ENCODE peak calls at places on chromosomes 1 and 21, in six cellular contexts. One of them, this sample, is unnamed.

GRCh38 chr21:29238052-29238966 is 60.4 kb upstream of the BACH1 start:
- DNase-seq in upper lobe of left lung: no peak
- DNase-seq in sigmoid colon: no peak
- DNase-seq in stomach: no peak
- DNase-seq in esophagus muscularis mucosa: no peak
- DNase-seq in H1: no peak
- DNase-seq in this sample: no peak

GRCh38 chr1:208510192-208510952 is 266.2 kb upstream of the PLXNA2 start:
- DNase-seq in H1: no peak
- DNase-seq in upper lobe of left lung: no peak
- DNase-seq in sigmoid colon: no peak
- DNase-seq in stomach: no peak
- DNase-seq in esophagus muscularis mucosa: no peak
- DNase-seq in this sample: no peak

GRCh38 chr21:43315244-43316137 is 111.4 kb downstream of the SIK1 start:
- DNase-seq in upper lobe of left lung: no peak
- DNase-seq in stomach: no peak
- DNase-seq in esophagus muscularis mucosa: no peak
- DNase-seq in H1: no peak
- DNase-seq in sigmoid colon: no peak
- DNase-seq in this sample: no peak

GRCh38 chr1:225479996-225480720 is 52.3 kb upstream of the LBR start:
- DNase-seq in upper lobe of left lung: no peak
- DNase-seq in H1: no peak
- DNase-seq in esophagus muscularis mucosa: no peak
- DNase-seq in sigmoid colon: peak; percentile 58
- DNase-seq in stomach: no peak
- DNase-seq in this sample: no peak

GRCh38 chr1:223256034-223256433 is 107.9 kb downstream of the SUSD4 start:
- DNase-seq in esophagus muscularis mucosa: peak; percentile 84
- DNase-seq in stomach: no peak
- DNase-seq in upper lobe of left lung: no peak
- DNase-seq in sigmoid colon: no peak
- DNase-seq in H1: no peak
- DNase-seq in this sample: no peak

GRCh38 chr1:37354876-37355275 is 119.5 kb upstream of the ZC3H12A start:
- DNase-seq in stomach: no peak
- DNase-seq in H1: no peak
- DNase-seq in upper lobe of left lung: no peak
- DNase-seq in esophagus muscularis mucosa: no peak
- DNase-seq in sigmoid colon: no peak
- DNase-seq in this sample: no peak

GRCh38 chr1:119893238-119893791 is 3.0 kb downstream of the ADAM30 start:
- DNase-seq in sigmoid colon: no peak
- DNase-seq in stomach: no peak
- DNase-seq in upper lobe of left lung: no peak
- DNase-seq in esophagus muscularis mucosa: no peak
- DNase-seq in H1: no peak
- DNase-seq in this sample: no peak

GRCh38 chr1:113244134-113244820 is 146.0 kb upstream of the MAGI3 start:
- DNase-seq in stomach: no peak
- DNase-seq in H1: no peak
- DNase-seq in upper lobe of left lung: no peak
- DNase-seq in esophagus muscularis mucosa: no peak
- DNase-seq in sigmoid colon: no peak
- DNase-seq in this sample: no peak

GRCh38 chr1:224816062-224816461 is 113.4 kb upstream of the DNAH14 start:
- DNase-seq in sigmoid colon: no peak
- DNase-seq in upper lobe of left lung: no peak
- DNase-seq in H1: no peak
- DNase-seq in esophagus muscularis mucosa: no peak
- DNase-seq in stomach: no peak
- DNase-seq in this sample: no peak

GRCh38 chr1:64111787-64112186 is 91.6 kb upstream of the UBE2U start:
- DNase-seq in esophagus muscularis mucosa: no peak
- DNase-seq in stomach: no peak
- DNase-seq in upper lobe of left lung: no peak
- DNase-seq in H1: no peak
- DNase-seq in sigmoid colon: no peak
- DNase-seq in this sample: no peak

GRCh38 chr21:24093032-24093431 is 1514.2 kb downstream of the MRPL39 start:
- DNase-seq in sigmoid colon: no peak
- DNase-seq in esophagus muscularis mucosa: no peak
- DNase-seq in upper lobe of left lung: no peak
- DNase-seq in stomach: no peak
- DNase-seq in H1: no peak
- DNase-seq in this sample: no peak

GRCh38 chr1:203671047-203671446 is 44.4 kb downstream of the ATP2B4 start:
- DNase-seq in H1: no peak
- DNase-seq in sigmoid colon: no peak
- DNase-seq in upper lobe of left lung: no peak
- DNase-seq in esophagus muscularis mucosa: no peak
- DNase-seq in stomach: no peak
- DNase-seq in this sample: no peak

GRCh38 chr1:84027368-84027767 is 28.4 kb upstream of the TTLL7 start:
- DNase-seq in H1: no peak
- DNase-seq in stomach: no peak
- DNase-seq in sigmoid colon: no peak
- DNase-seq in upper lobe of left lung: no peak
- DNase-seq in esophagus muscularis mucosa: no peak
- DNase-seq in this sample: no peak

GRCh38 chr21:39633770-39634181 is 21.0 kb downstream of the B3GALT5 start:
- DNase-seq in sigmoid colon: no peak
- DNase-seq in stomach: no peak
- DNase-seq in upper lobe of left lung: no peak
- DNase-seq in esophagus muscularis mucosa: peak; percentile 24
- DNase-seq in H1: no peak
- DNase-seq in this sample: no peak

GRCh38 chr21:39051561-39051949 is 131.7 kb downstream of the PSMG1 start:
- DNase-seq in H1: no peak
- DNase-seq in stomach: no peak
- DNase-seq in upper lobe of left lung: no peak
- DNase-seq in esophagus muscularis mucosa: no peak
- DNase-seq in sigmoid colon: no peak
- DNase-seq in this sample: no peak

GRCh38 chr1:232988572-232989040 is 38.2 kb downstream of the NTPCR start:
- DNase-seq in sigmoid colon: peak; percentile 50
- DNase-seq in stomach: no peak
- DNase-seq in upper lobe of left lung: no peak
- DNase-seq in H1: no peak
- DNase-seq in esophagus muscularis mucosa: no peak
- DNase-seq in this sample: no peak

GRCh38 chr1:9182784-9183257 is 51.8 kb upstream of the H6PD start:
- DNase-seq in stomach: no peak
- DNase-seq in H1: no peak
- DNase-seq in sigmoid colon: no peak
- DNase-seq in upper lobe of left lung: no peak
- DNase-seq in esophagus muscularis mucosa: no peak
- DNase-seq in this sample: peak; percentile 76

GRCh38 chr1:215660259-215660658 is 93.2 kb downstream of the KCTD3 start:
- DNase-seq in H1: no peak
- DNase-seq in stomach: no peak
- DNase-seq in upper lobe of left lung: peak; percentile 25
- DNase-seq in esophagus muscularis mucosa: no peak
- DNase-seq in sigmoid colon: no peak
- DNase-seq in this sample: no peak

DNA sequence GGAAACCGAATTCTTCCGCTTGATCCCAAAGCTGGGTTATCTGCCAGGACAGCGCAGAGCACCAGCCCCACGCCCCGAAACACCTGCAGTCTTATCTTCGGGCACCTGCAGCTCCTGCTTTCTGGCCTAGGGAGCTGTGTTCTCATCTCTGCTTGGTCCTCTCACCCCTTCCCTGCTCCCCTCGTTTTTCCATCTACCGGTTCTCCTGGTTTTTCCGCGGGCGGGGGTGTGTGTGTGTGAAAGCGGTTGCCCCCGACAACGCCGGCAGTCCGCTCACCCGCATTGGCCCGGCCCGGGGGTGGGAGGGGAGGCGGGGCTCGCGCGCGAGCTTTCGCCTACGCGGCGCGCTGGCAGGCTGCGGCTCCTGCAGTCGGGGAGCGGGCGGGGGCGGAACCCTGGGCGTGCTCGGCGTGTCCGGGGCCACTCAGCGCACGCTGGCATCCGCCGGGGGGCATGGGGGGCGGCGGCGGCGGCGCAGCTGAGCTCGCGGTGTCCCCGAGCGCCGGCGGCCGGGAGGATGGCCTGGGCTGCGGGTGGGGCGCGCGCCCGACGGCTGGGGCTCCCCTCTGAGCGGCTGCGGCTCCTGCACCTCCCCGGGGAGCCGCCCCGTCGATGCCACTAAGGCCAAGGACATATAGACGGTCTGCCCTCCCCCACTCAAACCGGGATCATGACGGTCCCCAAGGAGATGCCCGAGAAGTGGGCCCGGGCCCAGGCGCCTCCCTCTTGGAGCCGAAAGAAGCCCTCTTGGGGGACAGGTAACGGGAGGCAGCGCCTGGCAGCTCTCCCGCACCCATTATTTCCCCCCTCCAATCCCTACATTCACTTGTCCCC is 3.2 kb downstream of the ATP8B2 start:
- DNase-seq in esophagus muscularis mucosa: peak; percentile 96
- DNase-seq in sigmoid colon: peak; percentile 94
- DNase-seq in H1: no peak
- DNase-seq in stomach: peak; percentile 84
- DNase-seq in upper lobe of left lung: peak; percentile 89
- DNase-seq in this sample: peak; percentile 97
- TF ChIP-seq POLR2AphosphoS5 in esophagus muscularis mucosa: peak; percentile 75
- TF ChIP-seq POLR2AphosphoS5 in sigmoid colon: no peak
- TF ChIP-seq POLR2AphosphoS5 in H1: no peak
- TF ChIP-seq POLR2AphosphoS5 in stomach: no peak
- TF ChIP-seq POLR2AphosphoS5 in upper lobe of left lung: no peak
- TF ChIP-seq POLR2AphosphoS5 in this sample: peak; percentile 69

DNA sequence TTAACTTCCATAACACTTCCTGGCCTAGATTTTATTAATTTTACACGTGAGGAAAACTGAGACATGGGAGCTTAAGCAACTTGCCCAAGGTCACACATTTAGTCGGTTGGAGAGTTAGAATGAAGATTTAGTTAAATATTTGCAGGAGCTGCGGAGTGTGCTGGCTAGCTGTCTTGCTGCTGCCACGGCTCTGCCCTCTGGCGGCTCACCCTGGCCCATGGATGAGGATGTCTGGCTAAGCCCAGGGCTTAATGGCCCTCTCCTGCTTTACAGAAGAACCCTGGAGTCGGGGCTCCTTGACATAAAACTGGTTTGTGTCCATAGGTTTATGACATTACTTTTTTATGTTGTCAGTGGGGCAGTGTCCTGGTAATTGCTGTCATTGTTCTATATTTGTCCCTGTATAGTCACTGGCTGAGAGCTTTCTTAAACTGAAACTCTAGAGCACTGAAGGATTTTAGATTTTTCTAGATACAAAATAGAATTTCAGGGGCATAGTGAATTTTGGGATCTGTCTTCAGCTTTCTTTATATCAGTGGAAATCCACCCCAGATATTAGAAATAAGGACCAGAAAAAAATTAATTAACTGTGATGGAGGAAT is 88.9 kb upstream of the WLS start:
- DNase-seq in esophagus muscularis mucosa: no peak
- DNase-seq in stomach: peak; percentile 82
- DNase-seq in upper lobe of left lung: peak; percentile 74
- DNase-seq in sigmoid colon: peak; percentile 87
- DNase-seq in H1: peak; percentile 23
- DNase-seq in this sample: peak; percentile 78
- TF ChIP-seq POLR2AphosphoS5 in esophagus muscularis mucosa: peak; percentile 38
- TF ChIP-seq POLR2AphosphoS5 in stomach: no peak
- TF ChIP-seq POLR2AphosphoS5 in upper lobe of left lung: no peak
- TF ChIP-seq POLR2AphosphoS5 in sigmoid colon: no peak
- TF ChIP-seq POLR2AphosphoS5 in H1: no peak
- TF ChIP-seq POLR2AphosphoS5 in this sample: no peak

GRCh38 chr1:154609398-154610380 is 1.7 kb upstream of the ADAR start:
- DNase-seq in esophagus muscularis mucosa: no peak
- DNase-seq in upper lobe of left lung: no peak
- DNase-seq in H1: peak; percentile 77
- DNase-seq in sigmoid colon: no peak
- DNase-seq in stomach: no peak
- DNase-seq in this sample: no peak

GRCh38 chr1:154611150-154611865 is 3.3 kb upstream of the ADAR start:
- DNase-seq in esophagus muscularis mucosa: peak; percentile 55
- DNase-seq in upper lobe of left lung: no peak
- DNase-seq in stomach: no peak
- DNase-seq in sigmoid colon: no peak
- DNase-seq in H1: no peak
- DNase-seq in this sample: no peak

GRCh38 chr1:154607084-154607747 is 770 bp downstream of the ADAR start:
- DNase-seq in esophagus muscularis mucosa: no peak
- DNase-seq in stomach: no peak
- DNase-seq in H1: no peak
- DNase-seq in sigmoid colon: no peak
- DNase-seq in upper lobe of left lung: peak; percentile 29
- DNase-seq in this sample: peak; percentile 79

GRCh38 chr1:154608522-154609294 is 722 bp upstream of the ADAR start:
- DNase-seq in esophagus muscularis mucosa: no peak
- DNase-seq in sigmoid colon: peak; percentile 73
- DNase-seq in upper lobe of left lung: peak; percentile 32
- DNase-seq in H1: no peak
- DNase-seq in stomach: peak; percentile 33
- DNase-seq in this sample: peak; percentile 83

DNA sequence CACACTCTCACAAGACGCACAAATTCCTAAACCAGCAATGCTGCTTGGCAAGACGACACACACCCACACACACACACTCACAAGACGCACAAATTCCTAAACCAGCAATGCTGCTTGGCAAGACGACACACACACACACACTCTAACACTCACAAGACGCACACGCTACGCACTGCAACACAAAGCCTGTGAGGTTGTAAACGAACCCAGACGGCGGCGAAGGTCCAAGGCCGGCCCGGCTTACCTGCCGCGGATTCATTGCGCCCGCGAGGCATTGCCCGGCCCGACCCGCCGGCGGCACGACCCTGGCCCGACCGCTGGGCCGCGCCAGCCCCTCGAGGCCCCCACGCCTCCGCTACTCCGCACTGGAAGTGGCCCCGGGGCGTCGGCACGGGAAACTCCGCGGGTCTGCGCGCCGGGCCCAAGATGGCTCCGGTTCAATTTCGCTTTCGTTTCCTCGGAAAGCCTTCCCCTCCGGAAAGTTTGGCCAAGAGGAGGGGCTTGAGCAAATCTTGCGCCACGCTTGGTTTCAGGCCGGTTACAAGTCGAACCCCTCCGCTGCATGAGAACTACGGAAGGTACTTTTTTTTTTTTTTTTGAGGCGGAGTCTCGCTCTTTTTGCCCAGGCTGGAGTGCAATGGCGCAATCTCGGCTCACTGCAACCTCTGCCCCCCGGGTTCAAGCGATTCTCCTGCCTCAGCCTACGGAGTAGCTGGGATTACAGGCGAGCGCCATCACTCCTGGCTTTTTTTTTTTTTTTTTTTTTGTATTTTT is at the start of gene ADAR:
- DNase-seq in stomach: peak; percentile 92
- DNase-seq in sigmoid colon: peak; percentile 98
- DNase-seq in H1: no peak
- DNase-seq in esophagus muscularis mucosa: peak; percentile 96
- DNase-seq in upper lobe of left lung: peak; percentile 96
- DNase-seq in this sample: peak; percentile 96
- TF ChIP-seq POLR2AphosphoS5 in stomach: peak; percentile 78
- TF ChIP-seq POLR2AphosphoS5 in sigmoid colon: peak; percentile 52
- TF ChIP-seq POLR2AphosphoS5 in H1: peak; percentile 92
- TF ChIP-seq POLR2AphosphoS5 in esophagus muscularis mucosa: peak; percentile 78
- TF ChIP-seq POLR2AphosphoS5 in upper lobe of left lung: peak; percentile 64
- TF ChIP-seq POLR2AphosphoS5 in this sample: peak; percentile 89

GRCh38 chr1:244353572-244354091 is 98.1 kb downstream of the ADSS2 start:
- DNase-seq in esophagus muscularis mucosa: no peak
- DNase-seq in sigmoid colon: no peak
- DNase-seq in upper lobe of left lung: peak; percentile 90
- DNase-seq in H1: peak; percentile 25
- DNase-seq in stomach: peak; percentile 49
- DNase-seq in this sample: no peak
- TF ChIP-seq POLR2AphosphoS5 in esophagus muscularis mucosa: peak; percentile 11
- TF ChIP-seq POLR2AphosphoS5 in sigmoid colon: no peak
- TF ChIP-seq POLR2AphosphoS5 in upper lobe of left lung: peak; percentile 38
- TF ChIP-seq POLR2AphosphoS5 in H1: no peak
- TF ChIP-seq POLR2AphosphoS5 in stomach: no peak
- TF ChIP-seq POLR2AphosphoS5 in this sample: no peak

This sample was measured in spleen.